ENCODE peak calls at places on chromosomes 7 and 10, in four cellular contexts. F, O, Q and B are unnamed samples.

GRCh38 chr10:51937736-51938135 is 238.3 kb upstream of the CSTF2T start:
- DNase-seq in F (no peak), O (no peak), Q (no peak), B (no peak)

GRCh38 chr10:62830577-62831122 is 14.5 kb upstream of the EGR2 start:
- DNase-seq in F (no peak), O (no peak), Q (no peak), B (no peak)

GRCh38 chr7:47461161-47461560 is 120.8 kb downstream of the TNS3 start:
- DNase-seq in F (no peak), O (no peak), Q (no peak), B (no peak)

GRCh38 chr10:114261116-114261515 is 22.1 kb downstream of the VWA2 start:
- DNase-seq in F (no peak), O (no peak), Q (no peak), B (no peak)

GRCh38 chr10:14880201-14880600 is 1.5 kb downstream of the SUV39H2 start:
- DNase-seq in F (no peak), O (no peak), Q (no peak), B (no peak)

GRCh38 chr10:110192552-110192951 is 14.9 kb upstream of the MXI1 start:
- DNase-seq in F (no peak), O (peak), Q (peak), B (no peak)

GRCh38 chr10:49110684-49111319 is 4.5 kb downstream of the VSTM4 start:
- DNase-seq in F (no peak), O (peak), Q (no peak), B (no peak)

GRCh38 chr10:72068901-72069446 is 19.4 kb downstream of the SPOCK2 start:
- DNase-seq in F (no peak), O (no peak), Q (no peak), B (no peak)

GRCh38 chr10:59623100-59623822 is 86.4 kb downstream of the SLC16A9 start:
- DNase-seq in F (no peak), O (no peak), Q (no peak), B (no peak)

GRCh38 chr7:87543623-87544022 is 57.1 kb downstream of the ABCB1 start:
- DNase-seq in F (no peak), O (no peak), Q (no peak), B (no peak)

GRCh38 chr7:137018468-137018867 is 150.0 kb downstream of the CHRM2 start:
- DNase-seq in F (no peak), O (no peak), Q (no peak), B (no peak)

GRCh38 chr10:80493482-80494021 is 39.4 kb downstream of the TSPAN14 start:
- DNase-seq in F (no peak), O (no peak), Q (no peak), B (no peak)

GRCh38 chr7:116692599-116693308 is 20.8 kb downstream of the MET start:
- DNase-seq in F (peak), O (no peak), Q (no peak), B (no peak)

GRCh38 chr10:101131962-101132635 is 999 bp downstream of the TLX1 start:
- DNase-seq in F (no peak), O (no peak), Q (no peak), B (no peak)

GRCh38 chr10:15245530-15245929 is 77.0 kb upstream of the NMT2 start:
- DNase-seq in F (peak), O (peak), Q (peak), B (no peak)

GRCh38 chr7:17274551-17275245 is 23.8 kb upstream of the AHR start:
- DNase-seq in F (no peak), O (no peak), Q (no peak), B (no peak)

GRCh38 chr7:5424689-5425506 is 1.3 kb upstream of the TNRC18 start:
- DNase-seq in F (no peak), O (no peak), Q (peak), B (no peak)

GRCh38 chr10:90458054-90458453 is 399.8 kb downstream of the HTR7 start:
- DNase-seq in F (no peak), O (no peak), Q (no peak), B (no peak)

GRCh38 chr10:15369642-15370211 is 1.4 kb downstream of the FAM171A1 start:
- DNase-seq in F (no peak), O (peak), Q (no peak), B (no peak)

GRCh38 chr10:82811621-82812020 is 936.6 kb downstream of the NRG3 start:
- DNase-seq in F (no peak), O (peak), Q (peak), B (no peak)

GRCh38 chr10:125146791-125147604 is 13.4 kb downstream of the CTBP2 start:
- DNase-seq in F (no peak), O (no peak), Q (no peak), B (no peak)

GRCh38 chr10:16848562-16849154 is 31.4 kb upstream of the RSU1 start:
- DNase-seq in F (no peak), O (no peak), Q (no peak), B (no peak)

GRCh38 chr7:99365318-99366141 is 9.0 kb upstream of the ARPC1B start:
- DNase-seq in F (no peak), O (peak), Q (peak), B (no peak)

GRCh38 chr7:107580716-107581383 is 804 bp downstream of the BCAP29 start:
- DNase-seq in F (no peak), O (no peak), Q (no peak), B (no peak)

GRCh38 chr7:94284120-94284519 is 110.6 kb upstream of the COL1A2 start:
- DNase-seq in F (no peak), O (no peak), Q (no peak), B (no peak)

GRCh38 chr10:76975131-76975530 is 662.5 kb downstream of the KCNMA1 start:
- DNase-seq in F (no peak), O (no peak), Q (no peak), B (no peak)

GRCh38 chr7:151641587-151641986 is 121.9 kb upstream of the RHEB start:
- DNase-seq in F (no peak), O (no peak), Q (no peak), B (no peak)

GRCh38 chr10:34254596-34254995 is 560.5 kb downstream of the PARD3 start:
- DNase-seq in F (peak), O (no peak), Q (no peak), B (peak)

GRCh38 chr7:128810473-128810872 is 18.7 kb downstream of the CCDC136 start:
- DNase-seq in F (no peak), O (no peak), Q (no peak), B (no peak)

DNA sequence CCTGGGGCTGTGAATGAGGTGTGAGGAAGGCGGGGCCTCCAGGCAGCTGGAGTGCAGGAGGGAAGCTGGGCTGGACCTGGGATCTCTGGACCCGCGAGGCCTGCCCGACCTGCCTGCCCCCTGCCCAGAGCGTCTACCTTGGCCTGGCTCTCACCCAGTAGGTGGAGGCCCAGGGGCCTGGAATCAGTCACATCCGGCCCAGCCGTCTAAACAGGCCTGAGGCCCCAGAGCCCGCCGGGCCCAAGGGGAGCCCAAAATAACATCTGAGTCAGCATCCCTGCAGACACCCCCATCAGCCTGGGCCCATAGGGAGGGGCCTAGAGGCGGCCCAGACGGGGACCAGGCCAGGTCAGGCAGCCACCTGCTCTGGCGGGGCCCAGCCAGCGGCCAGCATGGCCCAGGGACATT is 15.1 kb upstream of the ELN start:
- DNase-seq in F (no peak), O (no peak), Q (no peak), B (peak)
- H3K9ac ChIP-seq in F (no peak), O (no peak), Q (peak), B (peak)

DNA sequence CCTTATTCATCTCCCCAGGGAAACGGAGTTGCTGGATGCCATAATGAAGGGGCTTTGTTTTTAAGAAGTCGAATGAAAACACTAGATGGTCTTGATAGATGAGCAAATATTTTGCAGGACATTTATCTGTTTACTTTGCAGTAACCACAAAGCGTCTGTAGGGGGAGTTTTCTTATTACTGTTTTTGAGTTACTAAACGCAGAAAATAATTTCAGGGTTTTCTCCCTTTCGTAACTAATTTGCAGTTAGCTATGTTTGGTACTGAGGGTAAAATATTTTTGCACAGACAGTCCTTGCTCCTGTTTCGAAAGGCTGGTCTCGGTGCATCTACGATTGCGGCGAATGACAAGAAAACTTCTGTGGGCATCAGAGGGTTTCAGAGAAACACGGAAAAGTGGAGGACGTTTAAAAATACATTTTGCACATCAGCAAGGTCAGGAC is 505.6 kb upstream of the MKI67 start:
- DNase-seq in F (peak), O (no peak), Q (peak), B (no peak)
- TF ChIP-seq EGR1 in F (no peak), O (no peak), Q (no peak), B (no peak)

GRCh38 chr10:79246606-79247275 is 100.5 kb upstream of the PPIF start:
- DNase-seq in F (no peak), O (no peak), Q (no peak), B (no peak)
- H3K9ac ChIP-seq in F (no peak), O (no peak), Q (peak), B (peak)

DNA sequence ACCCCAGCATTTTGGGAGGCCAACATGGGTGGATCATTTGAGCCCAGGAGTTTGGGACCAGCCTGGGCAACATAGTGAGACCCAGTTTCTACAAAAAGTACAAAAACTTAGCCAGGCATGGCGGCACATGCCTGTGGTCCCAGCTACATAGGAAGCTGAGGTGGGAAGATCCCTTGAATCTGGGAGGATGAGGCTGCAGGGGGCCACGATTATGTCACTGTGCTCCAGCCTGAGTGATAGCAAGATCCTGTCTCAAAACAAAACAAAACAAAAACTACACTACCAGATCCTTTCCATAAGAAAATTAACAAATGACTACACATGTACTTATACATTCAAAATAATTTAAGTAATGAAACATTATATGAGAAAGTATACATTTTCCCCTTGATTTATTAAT is 116.4 kb upstream of the KLF6 start:
- DNase-seq in F (no peak), O (no peak), Q (no peak), B (no peak)
- TF ChIP-seq EGR1 in F (no peak), O (no peak), Q (no peak), B (no peak)

GRCh38 chr10:6803429-6803783 is 223.3 kb upstream of the PRKCQ start:
- DNase-seq in F (no peak), O (no peak), Q (no peak), B (no peak)
- H3K9ac ChIP-seq in F (no peak), O (no peak), Q (no peak), B (no peak)

DNA sequence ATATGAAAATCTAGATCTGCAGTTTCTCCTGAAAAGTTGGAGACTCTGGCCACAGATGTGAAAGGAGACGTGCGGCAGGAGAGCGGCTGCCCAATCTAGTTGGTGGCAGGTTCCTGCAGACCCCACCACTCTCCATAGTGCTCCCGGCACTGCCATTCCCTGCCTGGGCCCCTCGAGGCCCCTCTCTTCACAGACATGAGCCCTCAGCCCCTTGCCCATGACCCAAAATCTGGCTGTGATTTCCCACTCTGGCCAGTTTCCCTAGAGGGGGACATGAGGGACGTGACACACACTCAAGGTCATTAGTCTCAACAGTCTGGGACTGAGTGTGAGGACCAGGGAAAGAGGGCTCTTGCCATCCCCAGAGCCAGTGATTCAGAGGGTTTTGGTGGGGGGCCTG is 138.7 kb downstream of the PTPN20 start:
- DNase-seq in F (no peak), O (no peak), Q (no peak), B (no peak)
- TF ChIP-seq EGR1 in F (no peak), O (no peak), Q (no peak), B (no peak)

GRCh38 chr7:70738080-70738479 is 393.9 kb upstream of the GALNT17 start:
- DNase-seq in F (no peak), O (no peak), Q (no peak), B (no peak)
- H3K9ac ChIP-seq in F (no peak), O (no peak), Q (no peak), B (no peak)

DNA sequence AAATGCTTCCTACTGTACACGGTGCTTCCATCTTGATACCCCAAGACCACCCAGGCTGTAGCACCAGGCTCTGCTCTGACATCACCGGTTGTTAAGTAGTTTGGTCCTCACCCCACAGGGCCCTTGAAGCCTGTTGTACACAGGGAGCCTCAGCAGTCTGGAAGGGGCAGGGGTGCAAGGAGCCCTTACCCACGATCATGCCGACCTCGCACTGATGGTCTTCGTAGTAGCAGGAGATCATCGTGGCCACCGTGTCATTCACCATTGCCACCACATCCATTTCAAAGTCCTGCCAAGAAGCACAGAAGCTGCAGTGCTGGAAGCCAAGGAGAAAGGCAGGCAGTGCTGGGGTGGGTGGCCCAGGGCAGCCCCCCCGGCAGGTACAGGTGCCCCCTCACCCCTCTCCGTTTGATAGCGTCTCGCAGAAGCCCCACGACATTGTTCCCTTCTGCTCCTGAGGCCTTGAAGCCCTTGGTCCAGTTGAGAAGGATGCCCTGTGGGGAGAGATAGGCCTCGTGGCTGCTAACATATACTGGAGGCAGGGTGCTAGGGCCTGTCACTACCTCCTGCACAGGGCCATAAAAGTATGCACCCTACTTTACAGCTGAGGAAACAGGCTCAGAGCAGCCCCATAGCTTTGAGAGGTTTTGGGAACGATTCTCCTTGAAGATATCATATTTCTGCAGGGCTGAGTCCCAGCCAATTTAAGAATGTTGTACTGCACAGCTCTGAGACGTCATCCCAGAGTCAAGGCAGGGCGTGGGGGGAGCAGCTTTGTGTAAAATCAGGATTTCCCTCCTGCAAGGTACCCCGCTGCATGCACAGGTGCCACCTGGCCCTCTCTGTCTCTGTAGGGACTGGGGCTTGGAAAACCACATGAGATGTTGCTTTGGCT is 8.7 kb upstream of the MYL7 start:
- DNase-seq in F (no peak), O (no peak), Q (no peak), B (no peak)
- TF ChIP-seq EGR1 in F (no peak), O (no peak), Q (no peak), B (no peak)

DNA sequence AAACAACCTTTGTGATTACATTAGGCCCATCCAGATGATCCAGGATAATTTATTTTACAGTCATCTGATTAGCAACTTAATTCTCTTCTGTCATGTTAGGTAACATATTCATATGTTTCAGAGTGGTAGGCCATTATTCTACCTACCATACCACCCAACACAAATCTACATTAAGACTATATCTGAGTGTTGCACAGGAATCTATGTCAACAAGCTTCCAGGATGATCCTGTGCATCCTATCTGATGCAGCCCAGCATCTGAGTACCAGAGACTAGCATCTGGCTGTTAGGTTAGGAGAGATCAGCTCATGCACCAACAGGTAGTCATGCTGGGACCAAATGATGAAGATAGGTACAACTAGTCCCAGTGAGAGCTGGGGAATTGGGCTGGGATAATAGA is 1.3 kb upstream of the DDX56 start:
- DNase-seq in F (no peak), O (no peak), Q (peak), B (no peak)
- H3K9ac ChIP-seq in F (peak), O (no peak), Q (peak), B (no peak)

GRCh38 chr7:50552921-50553320 is 12.3 kb downstream of the DDC start:
- DNase-seq in F (no peak), O (no peak), Q (no peak), B (no peak)
- TF ChIP-seq EGR1 in F (no peak), O (no peak), Q (no peak), B (no peak)